ENCODE peak calls at places on chromosomes 16 and 17, in six cellular contexts. One of them, this sample, is unnamed.

GRCh38 chr16:3952342-3953131 is 72.0 kb upstream of the CREBBP start:
- DNase-seq in right atrium auricular region: peak; percentile 90
- DNase-seq in nephron progenitor cell: no peak
- DNase-seq in heart right ventricle: peak; percentile 85
- DNase-seq in GM23338: peak; percentile 25
- DNase-seq in AG09309: no peak
- DNase-seq in this sample: no peak

GRCh38 chr17:75404223-75404738 is 1.2 kb downstream of the GRB2 start:
- DNase-seq in nephron progenitor cell: peak; percentile 64
- DNase-seq in AG09309: no peak
- DNase-seq in GM23338: peak; percentile 94
- DNase-seq in right atrium auricular region: peak; percentile 60
- DNase-seq in heart right ventricle: peak; percentile 67
- DNase-seq in this sample: peak; percentile 63

GRCh38 chr16:2194166-2194834 is 2.1 kb downstream of the CASKIN1 start:
- DNase-seq in GM23338: no peak
- DNase-seq in nephron progenitor cell: peak; percentile 65
- DNase-seq in right atrium auricular region: no peak
- DNase-seq in heart right ventricle: no peak
- DNase-seq in AG09309: no peak
- DNase-seq in this sample: no peak

GRCh38 chr17:77160032-77160876 is 19.5 kb downstream of the SEC14L1 start:
- DNase-seq in GM23338: no peak
- DNase-seq in heart right ventricle: no peak
- DNase-seq in right atrium auricular region: no peak
- DNase-seq in AG09309: no peak
- DNase-seq in nephron progenitor cell: no peak
- DNase-seq in this sample: no peak

GRCh38 chr16:74623214-74623842 is 16.4 kb upstream of the GLG1 start:
- DNase-seq in heart right ventricle: no peak
- DNase-seq in GM23338: peak; percentile 71
- DNase-seq in AG09309: no peak
- DNase-seq in right atrium auricular region: no peak
- DNase-seq in nephron progenitor cell: no peak
- DNase-seq in this sample: peak; percentile 31

GRCh38 chr17:75647921-75648320 is 14.7 kb downstream of the SMIM5 start:
- DNase-seq in right atrium auricular region: no peak
- DNase-seq in heart right ventricle: no peak
- DNase-seq in nephron progenitor cell: no peak
- DNase-seq in GM23338: no peak
- DNase-seq in AG09309: no peak
- DNase-seq in this sample: no peak

GRCh38 chr16:89170346-89171215 is 967 bp upstream of the CDH15 start:
- DNase-seq in nephron progenitor cell: no peak
- DNase-seq in GM23338: peak; percentile 91
- DNase-seq in AG09309: no peak
- DNase-seq in right atrium auricular region: no peak
- DNase-seq in heart right ventricle: no peak
- DNase-seq in this sample: no peak

GRCh38 chr17:32920293-32920692 is 7.7 kb upstream of the TMEM98 start:
- DNase-seq in heart right ventricle: no peak
- DNase-seq in nephron progenitor cell: no peak
- DNase-seq in AG09309: no peak
- DNase-seq in GM23338: no peak
- DNase-seq in right atrium auricular region: no peak
- DNase-seq in this sample: no peak

GRCh38 chr16:65410801-65411200 is 288.9 kb upstream of the CDH11 start:
- DNase-seq in nephron progenitor cell: no peak
- DNase-seq in GM23338: no peak
- DNase-seq in heart right ventricle: no peak
- DNase-seq in AG09309: no peak
- DNase-seq in right atrium auricular region: no peak
- DNase-seq in this sample: no peak

GRCh38 chr16:3496386-3496785 is 1.1 kb upstream of the C16orf90 start:
- DNase-seq in right atrium auricular region: no peak
- DNase-seq in heart right ventricle: no peak
- DNase-seq in GM23338: no peak
- DNase-seq in nephron progenitor cell: no peak
- DNase-seq in AG09309: no peak
- DNase-seq in this sample: no peak

GRCh38 chr17:55056530-55056929 is 88.0 kb downstream of the STXBP4 start:
- DNase-seq in right atrium auricular region: no peak
- DNase-seq in nephron progenitor cell: no peak
- DNase-seq in AG09309: no peak
- DNase-seq in GM23338: peak; percentile 15
- DNase-seq in heart right ventricle: no peak
- DNase-seq in this sample: no peak

GRCh38 chr16:80319181-80319580 is 221.6 kb upstream of the DYNLRB2 start:
- DNase-seq in nephron progenitor cell: no peak
- DNase-seq in heart right ventricle: no peak
- DNase-seq in AG09309: no peak
- DNase-seq in right atrium auricular region: no peak
- DNase-seq in GM23338: peak; percentile 42
- DNase-seq in this sample: no peak

GRCh38 chr16:80580109-80580832 is 39.5 kb downstream of the DYNLRB2 start:
- DNase-seq in nephron progenitor cell: no peak
- DNase-seq in right atrium auricular region: no peak
- DNase-seq in heart right ventricle: no peak
- DNase-seq in AG09309: no peak
- DNase-seq in GM23338: peak; percentile 9
- DNase-seq in this sample: peak; percentile 80

GRCh38 chr16:165539-166374 is at the start of gene HBM:
- DNase-seq in GM23338: peak; percentile 40
- DNase-seq in AG09309: no peak
- DNase-seq in heart right ventricle: no peak
- DNase-seq in right atrium auricular region: no peak
- DNase-seq in nephron progenitor cell: no peak
- DNase-seq in this sample: peak; percentile 62

GRCh38 chr17:43530303-43531081 is 15.6 kb downstream of the ETV4 start:
- DNase-seq in heart right ventricle: peak; percentile 84
- DNase-seq in AG09309: no peak
- DNase-seq in nephron progenitor cell: peak; percentile 97
- DNase-seq in right atrium auricular region: peak; percentile 72
- DNase-seq in GM23338: peak; percentile 100
- DNase-seq in this sample: no peak

GRCh38 chr17:60129164-60129563 is 20.6 kb upstream of the CA4 start:
- DNase-seq in right atrium auricular region: no peak
- DNase-seq in AG09309: no peak
- DNase-seq in nephron progenitor cell: no peak
- DNase-seq in GM23338: no peak
- DNase-seq in heart right ventricle: no peak
- DNase-seq in this sample: no peak

GRCh38 chr17:50539762-50540440 is 7.1 kb upstream of the SPATA20 start:
- DNase-seq in AG09309: no peak
- DNase-seq in nephron progenitor cell: no peak
- DNase-seq in heart right ventricle: no peak
- DNase-seq in GM23338: peak; percentile 60
- DNase-seq in right atrium auricular region: no peak
- DNase-seq in this sample: no peak

GRCh38 chr17:52271781-52272180 is 113.3 kb upstream of the CA10 start:
- DNase-seq in AG09309: no peak
- DNase-seq in heart right ventricle: no peak
- DNase-seq in GM23338: no peak
- DNase-seq in nephron progenitor cell: no peak
- DNase-seq in right atrium auricular region: no peak
- DNase-seq in this sample: no peak

GRCh38 chr16:85420501-85421337 is 192.4 kb upstream of the GSE1 start:
- DNase-seq in GM23338: peak; percentile 69
- DNase-seq in right atrium auricular region: no peak
- DNase-seq in nephron progenitor cell: peak; percentile 81
- DNase-seq in heart right ventricle: peak; percentile 16
- DNase-seq in AG09309: no peak
- DNase-seq in this sample: peak; percentile 92

GRCh38 chr16:67917852-67918236 is 13.8 kb downstream of the CTRL start:
- DNase-seq in nephron progenitor cell: no peak
- DNase-seq in AG09309: no peak
- DNase-seq in GM23338: no peak
- DNase-seq in heart right ventricle: no peak
- DNase-seq in right atrium auricular region: no peak
- DNase-seq in this sample: no peak

GRCh38 chr17:49996495-49997255 is 1.7 kb upstream of the DLX3 start:
- DNase-seq in right atrium auricular region: no peak
- DNase-seq in AG09309: no peak
- DNase-seq in GM23338: peak; percentile 64
- DNase-seq in heart right ventricle: peak; percentile 39
- DNase-seq in nephron progenitor cell: peak; percentile 93
- DNase-seq in this sample: peak; percentile 82

GRCh38 chr17:55601874-55602364 is 90.7 kb upstream of the SMIM36 start:
- DNase-seq in GM23338: peak; percentile 91
- DNase-seq in right atrium auricular region: no peak
- DNase-seq in AG09309: no peak
- DNase-seq in heart right ventricle: no peak
- DNase-seq in nephron progenitor cell: peak; percentile 19
- DNase-seq in this sample: peak; percentile 36

GRCh38 chr16:12829096-12829888 is 25.6 kb upstream of the CPPED1 start:
- DNase-seq in right atrium auricular region: no peak
- DNase-seq in GM23338: no peak
- DNase-seq in heart right ventricle: no peak
- DNase-seq in nephron progenitor cell: no peak
- DNase-seq in AG09309: no peak
- DNase-seq in this sample: no peak

GRCh38 chr16:64977211-64977920 is 144.5 kb downstream of the CDH11 start:
- DNase-seq in right atrium auricular region: no peak
- DNase-seq in nephron progenitor cell: no peak
- DNase-seq in heart right ventricle: no peak
- DNase-seq in AG09309: no peak
- DNase-seq in GM23338: no peak
- DNase-seq in this sample: no peak

GRCh38 chr17:78359216-78359935 is 501 bp downstream of the SOCS3 start:
- DNase-seq in nephron progenitor cell: no peak
- DNase-seq in right atrium auricular region: no peak
- DNase-seq in GM23338: peak; percentile 51
- DNase-seq in AG09309: no peak
- DNase-seq in heart right ventricle: no peak
- DNase-seq in this sample: no peak

GRCh38 chr17:17749025-17749772 is 67.9 kb downstream of the RAI1 start:
- DNase-seq in right atrium auricular region: no peak
- DNase-seq in nephron progenitor cell: no peak
- DNase-seq in heart right ventricle: peak; percentile 32
- DNase-seq in GM23338: peak; percentile 64
- DNase-seq in AG09309: no peak
- DNase-seq in this sample: peak; percentile 55
- TF ChIP-seq CTCF in right atrium auricular region: no peak
- TF ChIP-seq CTCF in nephron progenitor cell: no peak
- TF ChIP-seq CTCF in heart right ventricle: no peak
- TF ChIP-seq CTCF in GM23338: no peak
- TF ChIP-seq CTCF in AG09309: no peak
- TF ChIP-seq CTCF in this sample: no peak

GRCh38 chr16:57318240-57318970 is 33.9 kb upstream of the PLLP start:
- DNase-seq in nephron progenitor cell: peak; percentile 18
- DNase-seq in heart right ventricle: peak; percentile 47
- DNase-seq in AG09309: no peak
- DNase-seq in right atrium auricular region: peak; percentile 43
- DNase-seq in GM23338: peak; percentile 67
- DNase-seq in this sample: no peak
- TF ChIP-seq CTCF in nephron progenitor cell: no peak
- TF ChIP-seq CTCF in heart right ventricle: no peak
- TF ChIP-seq CTCF in AG09309: no peak
- TF ChIP-seq CTCF in right atrium auricular region: no peak
- TF ChIP-seq CTCF in GM23338: peak; percentile 13
- TF ChIP-seq CTCF in this sample: no peak

DNA sequence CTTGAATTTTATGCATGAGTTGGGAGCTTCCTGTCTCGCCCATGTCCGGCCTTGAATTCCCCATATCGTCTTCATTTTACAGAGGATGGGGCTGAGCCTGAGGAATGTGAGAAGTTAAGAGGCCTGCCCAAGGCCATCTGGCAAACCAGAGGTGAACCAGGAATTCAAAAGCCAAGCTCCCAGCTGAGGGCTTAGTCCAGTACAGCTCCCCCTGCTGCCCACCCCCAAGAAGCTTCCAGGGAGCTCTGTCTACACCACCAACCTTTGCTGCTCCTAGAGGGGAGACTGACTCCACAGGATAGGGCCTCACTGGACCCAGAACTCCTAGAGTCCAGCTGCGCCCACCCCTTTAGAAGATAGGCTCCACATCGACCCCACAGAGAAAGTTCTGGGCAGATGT is 20.7 kb upstream of the C16orf78 start:
- DNase-seq in right atrium auricular region: no peak
- DNase-seq in heart right ventricle: no peak
- DNase-seq in GM23338: peak; percentile 83
- DNase-seq in AG09309: no peak
- DNase-seq in nephron progenitor cell: peak; percentile 44
- DNase-seq in this sample: no peak
- TF ChIP-seq CTCF in right atrium auricular region: no peak
- TF ChIP-seq CTCF in heart right ventricle: no peak
- TF ChIP-seq CTCF in GM23338: peak; percentile 71
- TF ChIP-seq CTCF in AG09309: peak; percentile 38
- TF ChIP-seq CTCF in nephron progenitor cell: peak; percentile 39
- TF ChIP-seq CTCF in this sample: no peak

GRCh38 chr17:4445731-4446130 is 12.0 kb downstream of the SPNS3 start:
- DNase-seq in right atrium auricular region: no peak
- DNase-seq in nephron progenitor cell: no peak
- DNase-seq in heart right ventricle: no peak
- DNase-seq in AG09309: no peak
- DNase-seq in GM23338: no peak
- DNase-seq in this sample: no peak

GRCh38 chr17:4449736-4450135 is 16.0 kb downstream of the SPNS3 start:
- DNase-seq in heart right ventricle: no peak
- DNase-seq in GM23338: no peak
- DNase-seq in nephron progenitor cell: no peak
- DNase-seq in AG09309: no peak
- DNase-seq in right atrium auricular region: no peak
- DNase-seq in this sample: no peak

GRCh38 chr17:4446326-4447051 is 12.7 kb downstream of the SPNS3 start:
- DNase-seq in nephron progenitor cell: no peak
- DNase-seq in heart right ventricle: peak; percentile 18
- DNase-seq in AG09309: no peak
- DNase-seq in right atrium auricular region: no peak
- DNase-seq in GM23338: no peak
- DNase-seq in this sample: no peak

GRCh38 chr17:4450710-4451316 is 17.1 kb downstream of the SPNS3 start:
- DNase-seq in AG09309: no peak
- DNase-seq in GM23338: no peak
- DNase-seq in right atrium auricular region: no peak
- DNase-seq in heart right ventricle: no peak
- DNase-seq in nephron progenitor cell: no peak
- DNase-seq in this sample: no peak

DNA sequence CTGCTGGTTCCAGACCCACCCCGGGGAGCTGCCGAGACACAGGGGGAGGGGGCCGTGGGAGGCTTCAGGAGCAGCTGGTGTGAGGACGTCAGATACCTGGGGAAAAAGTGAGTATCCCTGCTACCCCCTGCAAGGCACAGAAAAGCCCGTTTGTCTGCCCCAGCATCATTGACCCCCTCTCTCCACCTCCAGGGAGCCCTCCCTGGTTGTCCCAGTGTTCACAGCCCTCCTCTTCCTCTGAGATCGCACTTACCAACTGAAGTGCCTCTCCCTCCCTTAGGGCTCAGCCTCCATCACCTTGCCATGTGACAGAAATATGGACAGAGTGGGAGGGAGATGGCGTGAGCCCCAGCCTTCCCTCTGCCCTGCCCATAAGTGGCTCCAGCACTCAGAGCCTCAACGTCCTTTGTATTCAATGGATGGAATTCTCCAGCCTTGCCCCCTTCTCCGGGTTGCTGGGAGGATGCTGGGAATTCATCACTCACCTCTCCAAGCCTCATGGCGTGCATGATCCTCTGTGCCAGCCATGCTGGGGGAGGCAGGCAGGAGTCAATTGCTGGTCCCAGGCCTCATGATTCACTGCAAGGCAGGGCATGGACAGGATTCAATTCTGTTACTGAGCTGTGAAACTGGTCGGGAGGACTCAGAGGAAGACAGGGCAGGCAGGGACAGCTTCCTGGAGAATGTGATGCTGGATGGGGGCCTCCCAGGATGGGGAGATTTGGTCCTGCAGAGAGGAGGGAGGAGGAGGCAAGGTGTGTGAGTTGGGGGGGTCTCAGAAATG is 14.6 kb downstream of the SPNS3 start:
- DNase-seq in right atrium auricular region: no peak
- DNase-seq in heart right ventricle: no peak
- DNase-seq in AG09309: no peak
- DNase-seq in nephron progenitor cell: no peak
- DNase-seq in GM23338: no peak
- DNase-seq in this sample: no peak
- TF ChIP-seq CTCF in right atrium auricular region: no peak
- TF ChIP-seq CTCF in heart right ventricle: no peak
- TF ChIP-seq CTCF in AG09309: no peak
- TF ChIP-seq CTCF in nephron progenitor cell: no peak
- TF ChIP-seq CTCF in GM23338: no peak
- TF ChIP-seq CTCF in this sample: no peak

This sample was measured in GM20000.